ENCODE peak calls at places on chromosome 22, in six cellular contexts. One of them, this sample, is unnamed.

GRCh38 chr22:44667829-44668189 is 34.2 kb upstream of the PRR5 start:
- DNase-seq in mammary epithelial cell: no peak
- DNase-seq in IMR-90: no peak
- DNase-seq in neural progenitor cell: no peak
- DNase-seq in GM23248: peak; percentile 49
- DNase-seq in H1: no peak
- DNase-seq in this sample: no peak

GRCh38 chr22:44702479-44703219 is 645 bp downstream of the PRR5 start:
- DNase-seq in IMR-90: peak; percentile 54
- DNase-seq in GM23248: peak; percentile 57
- DNase-seq in neural progenitor cell: peak; percentile 82
- DNase-seq in mammary epithelial cell: peak; percentile 36
- DNase-seq in H1: peak; percentile 75
- DNase-seq in this sample: peak; percentile 30

GRCh38 chr22:41417622-41418390 is 28.8 kb downstream of the TOB2 start:
- DNase-seq in IMR-90: no peak
- DNase-seq in neural progenitor cell: no peak
- DNase-seq in GM23248: peak; percentile 39
- DNase-seq in mammary epithelial cell: no peak
- DNase-seq in H1: no peak
- DNase-seq in this sample: no peak

GRCh38 chr22:33883561-33883960 is 36.7 kb downstream of the LARGE1 start:
- DNase-seq in neural progenitor cell: no peak
- DNase-seq in IMR-90: no peak
- DNase-seq in H1: no peak
- DNase-seq in GM23248: no peak
- DNase-seq in mammary epithelial cell: peak; percentile 34
- DNase-seq in this sample: peak; percentile 29

GRCh38 chr22:48880749-48881148 is 946.9 kb downstream of the BRD1 start:
- DNase-seq in GM23248: no peak
- DNase-seq in mammary epithelial cell: no peak
- DNase-seq in H1: no peak
- DNase-seq in IMR-90: no peak
- DNase-seq in neural progenitor cell: no peak
- DNase-seq in this sample: no peak

GRCh38 chr22:20147286-20147988 is 3.4 kb downstream of the CCDC188 start:
- DNase-seq in mammary epithelial cell: no peak
- DNase-seq in GM23248: no peak
- DNase-seq in IMR-90: no peak
- DNase-seq in H1: no peak
- DNase-seq in neural progenitor cell: no peak
- DNase-seq in this sample: no peak

GRCh38 chr22:37431366-37431765 is 4.1 kb upstream of the ELFN2 start:
- DNase-seq in neural progenitor cell: no peak
- DNase-seq in GM23248: peak; percentile 17
- DNase-seq in IMR-90: peak; percentile 12
- DNase-seq in mammary epithelial cell: no peak
- DNase-seq in H1: no peak
- DNase-seq in this sample: peak; percentile 50

GRCh38 chr22:39426380-39427043 is 26.9 kb downstream of the TAB1 start:
- DNase-seq in mammary epithelial cell: no peak
- DNase-seq in H1: no peak
- DNase-seq in GM23248: no peak
- DNase-seq in IMR-90: no peak
- DNase-seq in neural progenitor cell: no peak
- DNase-seq in this sample: no peak

GRCh38 chr22:45548991-45549736 is 46.5 kb downstream of the FBLN1 start:
- DNase-seq in H1: no peak
- DNase-seq in mammary epithelial cell: no peak
- DNase-seq in GM23248: peak; percentile 97
- DNase-seq in IMR-90: peak; percentile 94
- DNase-seq in neural progenitor cell: peak; percentile 14
- DNase-seq in this sample: peak; percentile 90

GRCh38 chr22:39369186-39369585 is 19.4 kb downstream of the SYNGR1 start:
- DNase-seq in IMR-90: no peak
- DNase-seq in neural progenitor cell: no peak
- DNase-seq in H1: no peak
- DNase-seq in GM23248: no peak
- DNase-seq in mammary epithelial cell: no peak
- DNase-seq in this sample: no peak

GRCh38 chr22:27381960-27382742 is 419.4 kb downstream of the MN1 start:
- DNase-seq in mammary epithelial cell: no peak
- DNase-seq in H1: peak; percentile 44
- DNase-seq in GM23248: no peak
- DNase-seq in IMR-90: no peak
- DNase-seq in neural progenitor cell: peak; percentile 47
- DNase-seq in this sample: no peak
- H4K20me1 ChIP-seq in mammary epithelial cell: no peaks in the 10 kb centered on the region
- H4K20me1 ChIP-seq in H1: no peaks in the 10 kb centered on the region
- H4K20me1 ChIP-seq in GM23248: no peaks in the 10 kb centered on the region
- H4K20me1 ChIP-seq in IMR-90: no peaks in the 10 kb centered on the region
- H4K20me1 ChIP-seq in neural progenitor cell: no peaks in the 10 kb centered on the region
- H4K20me1 ChIP-seq in this sample: no peaks in the 10 kb centered on the region

GRCh38 chr22:30823015-30823370 is 128.3 kb downstream of the OSBP2 start:
- DNase-seq in IMR-90: no peak
- DNase-seq in neural progenitor cell: peak; percentile 66
- DNase-seq in mammary epithelial cell: no peak
- DNase-seq in H1: no peak
- DNase-seq in GM23248: peak; percentile 29
- DNase-seq in this sample: no peak
- H3K4me2 ChIP-seq in IMR-90: no peak overlapping the region
- H3K4me2 ChIP-seq in neural progenitor cell: peak overlapping the region; percentile 95
- H3K4me2 ChIP-seq in mammary epithelial cell: no peak overlapping the region
- H3K4me2 ChIP-seq in H1: peak overlapping the region; percentile 79
- H3K4me2 ChIP-seq in GM23248: peak overlapping the region; percentile 79
- H3K4me2 ChIP-seq in this sample: peak overlapping the region; percentile 90

GRCh38 chr22:42611076-42611475 is 3.6 kb downstream of the POLDIP3 start:
- DNase-seq in H1: no peak
- DNase-seq in mammary epithelial cell: no peak
- DNase-seq in IMR-90: peak; percentile 52
- DNase-seq in GM23248: peak; percentile 70
- DNase-seq in neural progenitor cell: no peak
- DNase-seq in this sample: no peak
- H4K20me1 ChIP-seq in H1: peaks cover 25% of the 10 kb centered on the region
- H4K20me1 ChIP-seq in mammary epithelial cell: no peaks in the 10 kb centered on the region
- H4K20me1 ChIP-seq in IMR-90: peaks cover 57% of the 10 kb centered on the region
- H4K20me1 ChIP-seq in GM23248: no peaks in the 10 kb centered on the region
- H4K20me1 ChIP-seq in neural progenitor cell: peaks cover 68% of the 10 kb centered on the region
- H4K20me1 ChIP-seq in this sample: peaks cover 67% of the 10 kb centered on the region

GRCh38 chr22:29663230-29663826 is 56.5 kb upstream of the CABP7 start:
- DNase-seq in neural progenitor cell: no peak
- DNase-seq in GM23248: no peak
- DNase-seq in IMR-90: peak; percentile 59
- DNase-seq in mammary epithelial cell: peak; percentile 55
- DNase-seq in H1: no peak
- DNase-seq in this sample: peak; percentile 71

GRCh38 chr22:29661355-29661754 is 57.9 kb downstream of the NF2 start:
- DNase-seq in neural progenitor cell: no peak
- DNase-seq in mammary epithelial cell: peak; percentile 77
- DNase-seq in GM23248: peak; percentile 73
- DNase-seq in H1: no peak
- DNase-seq in IMR-90: peak; percentile 58
- DNase-seq in this sample: peak; percentile 24

GRCh38 chr22:29664731-29665130 is 55.1 kb upstream of the CABP7 start:
- DNase-seq in GM23248: no peak
- DNase-seq in mammary epithelial cell: peak; percentile 8
- DNase-seq in IMR-90: peak; percentile 40
- DNase-seq in neural progenitor cell: no peak
- DNase-seq in H1: no peak
- DNase-seq in this sample: peak; percentile 61

GRCh38 chr22:29668681-29669080 is 51.1 kb upstream of the CABP7 start:
- DNase-seq in mammary epithelial cell: no peak
- DNase-seq in H1: no peak
- DNase-seq in neural progenitor cell: no peak
- DNase-seq in GM23248: no peak
- DNase-seq in IMR-90: no peak
- DNase-seq in this sample: no peak

DNA sequence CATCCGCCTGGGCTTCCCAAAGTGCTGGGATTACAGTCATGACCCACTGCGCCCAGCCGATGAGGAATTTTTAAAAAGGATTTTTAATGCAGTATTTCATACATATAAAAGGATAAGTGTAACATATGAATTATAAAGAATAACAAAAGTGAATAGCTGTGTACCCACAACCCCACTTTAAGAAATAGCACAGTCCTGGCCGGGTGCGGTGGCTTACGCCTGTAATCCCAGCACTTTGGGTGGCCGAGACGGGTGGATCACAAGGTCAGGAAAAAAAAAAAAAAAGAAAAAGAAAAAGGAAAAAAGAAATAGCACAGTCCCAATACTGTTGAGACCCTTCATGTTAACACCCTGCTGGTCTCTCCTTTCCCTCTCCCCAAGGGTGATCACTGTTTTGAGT is 54.3 kb upstream of the CABP7 start:
- DNase-seq in mammary epithelial cell: no peak
- DNase-seq in GM23248: no peak
- DNase-seq in IMR-90: no peak
- DNase-seq in H1: no peak
- DNase-seq in neural progenitor cell: no peak
- DNase-seq in this sample: no peak
- H3K4me2 ChIP-seq in mammary epithelial cell: no peak overlapping the region
- H3K4me2 ChIP-seq in GM23248: no peak overlapping the region
- H3K4me2 ChIP-seq in IMR-90: no peak overlapping the region
- H3K4me2 ChIP-seq in H1: no peak overlapping the region
- H3K4me2 ChIP-seq in neural progenitor cell: no peak overlapping the region
- H3K4me2 ChIP-seq in this sample: no peak overlapping the region

GRCh38 chr22:23085785-23086184 is 15.5 kb downstream of the GNAZ start:
- DNase-seq in IMR-90: no peak
- DNase-seq in neural progenitor cell: peak; percentile 74
- DNase-seq in mammary epithelial cell: no peak
- DNase-seq in H1: no peak
- DNase-seq in GM23248: no peak
- DNase-seq in this sample: no peak
- H4K20me1 ChIP-seq in IMR-90: no peaks in the 10 kb centered on the region
- H4K20me1 ChIP-seq in neural progenitor cell: peaks cover 74% of the 10 kb centered on the region
- H4K20me1 ChIP-seq in mammary epithelial cell: no peaks in the 10 kb centered on the region
- H4K20me1 ChIP-seq in H1: peaks cover 10% of the 10 kb centered on the region
- H4K20me1 ChIP-seq in GM23248: no peaks in the 10 kb centered on the region
- H4K20me1 ChIP-seq in this sample: no peaks in the 10 kb centered on the region